ENCODE peak calls at places on chromosomes 7 and 10, in five cellular contexts. One of them, this sample, is unnamed.

GRCh38 chr7:99098824-99099498 is 44.9 kb downstream of the SMURF1 start:
- DNase-seq in Caco-2: peak
- DNase-seq in BJ: no peak
- DNase-seq in AG09309: no peak
- DNase-seq in pancreas: no peak
- DNase-seq in this sample: peak

GRCh38 chr10:124236818-124237217 is 143.4 kb upstream of the CHST15 start:
- DNase-seq in Caco-2: no peak
- DNase-seq in BJ: no peak
- DNase-seq in AG09309: no peak
- DNase-seq in pancreas: no peak
- DNase-seq in this sample: no peak

GRCh38 chr7:136925556-136925955 is 57.1 kb downstream of the CHRM2 start:
- DNase-seq in Caco-2: no peak
- DNase-seq in BJ: no peak
- DNase-seq in AG09309: no peak
- DNase-seq in pancreas: no peak
- DNase-seq in this sample: no peak

GRCh38 chr7:18866359-18867036 is 250.9 kb downstream of the TWIST1 start:
- DNase-seq in Caco-2: no peak
- DNase-seq in BJ: peak
- DNase-seq in AG09309: peak
- DNase-seq in pancreas: peak
- DNase-seq in this sample: peak

GRCh38 chr10:62681211-62681940 is 123.1 kb upstream of the ADO start:
- DNase-seq in Caco-2: peak
- DNase-seq in BJ: no peak
- DNase-seq in AG09309: no peak
- DNase-seq in pancreas: no peak
- DNase-seq in this sample: no peak

GRCh38 chr10:6878067-6878412 is 298.0 kb upstream of the PRKCQ start:
- DNase-seq in Caco-2: no peak
- DNase-seq in BJ: no peak
- DNase-seq in AG09309: no peak
- DNase-seq in pancreas: no peak
- DNase-seq in this sample: no peak

GRCh38 chr10:107671968-107672367 is 507.5 kb upstream of the SORCS1 start:
- DNase-seq in Caco-2: no peak
- DNase-seq in BJ: no peak
- DNase-seq in AG09309: no peak
- DNase-seq in pancreas: no peak
- DNase-seq in this sample: no peak

GRCh38 chr7:6730343-6730633 is 23.5 kb upstream of the ZNF12 start:
- DNase-seq in Caco-2: no peak
- DNase-seq in BJ: no peak
- DNase-seq in AG09309: no peak
- DNase-seq in pancreas: no peak
- DNase-seq in this sample: no peak

GRCh38 chr10:29068984-29069383 is 219.9 kb upstream of the LYZL1 start:
- DNase-seq in Caco-2: no peak
- DNase-seq in BJ: no peak
- DNase-seq in AG09309: no peak
- DNase-seq in pancreas: no peak
- DNase-seq in this sample: no peak

GRCh38 chr10:30831401-30831800 is 200.3 kb downstream of the ZNF438 start:
- DNase-seq in Caco-2: no peak
- DNase-seq in BJ: no peak
- DNase-seq in AG09309: no peak
- DNase-seq in pancreas: no peak
- DNase-seq in this sample: no peak

GRCh38 chr7:134742688-134743350 is 36.6 kb upstream of the CALD1 start:
- DNase-seq in Caco-2: no peak
- DNase-seq in BJ: peak
- DNase-seq in AG09309: peak
- DNase-seq in pancreas: no peak
- DNase-seq in this sample: no peak

GRCh38 chr7:91582799-91583230 is 297.7 kb downstream of the MTERF1 start:
- DNase-seq in Caco-2: no peak
- DNase-seq in BJ: no peak
- DNase-seq in AG09309: no peak
- DNase-seq in pancreas: no peak
- DNase-seq in this sample: no peak

GRCh38 chr10:103078309-103078615 is 114.8 kb downstream of the NT5C2 start:
- DNase-seq in Caco-2: no peak
- DNase-seq in BJ: no peak
- DNase-seq in AG09309: no peak
- DNase-seq in pancreas: no peak
- DNase-seq in this sample: no peak

GRCh38 chr10:50033481-50033880 is 34.3 kb upstream of the WASHC2A start:
- DNase-seq in Caco-2: no peak
- DNase-seq in BJ: no peak
- DNase-seq in AG09309: peak
- DNase-seq in pancreas: no peak
- DNase-seq in this sample: no peak

GRCh38 chr10:83606275-83606674 is 533.0 kb upstream of the GHITM start:
- DNase-seq in Caco-2: no peak
- DNase-seq in BJ: no peak
- DNase-seq in AG09309: no peak
- DNase-seq in pancreas: no peak
- DNase-seq in this sample: no peak

GRCh38 chr10:30207485-30208052 is 141.5 kb downstream of the MTPAP start:
- DNase-seq in Caco-2: no peak
- DNase-seq in BJ: no peak
- DNase-seq in AG09309: no peak
- DNase-seq in pancreas: no peak
- DNase-seq in this sample: no peak

GRCh38 chr7:114922652-114923402 is 933 bp downstream of the MDFIC start:
- DNase-seq in Caco-2: peak
- DNase-seq in BJ: no peak
- DNase-seq in AG09309: no peak
- DNase-seq in pancreas: peak
- DNase-seq in this sample: no peak

GRCh38 chr7:150962743-150963399 is 15.2 kb downstream of the KCNH2 start:
- DNase-seq in Caco-2: peak
- DNase-seq in BJ: no peak
- DNase-seq in AG09309: no peak
- DNase-seq in pancreas: no peak
- DNase-seq in this sample: no peak

GRCh38 chr7:4633012-4633411 is 49.1 kb upstream of the FOXK1 start:
- DNase-seq in Caco-2: no peak
- DNase-seq in BJ: no peak
- DNase-seq in AG09309: no peak
- DNase-seq in pancreas: no peak
- DNase-seq in this sample: no peak

GRCh38 chr7:30379131-30379530 is 94.7 kb downstream of the ZNRF2 start:
- DNase-seq in Caco-2: no peak
- DNase-seq in BJ: no peak
- DNase-seq in AG09309: peak
- DNase-seq in pancreas: no peak
- DNase-seq in this sample: no peak

GRCh38 chr10:97005349-97005748 is 173.3 kb downstream of the LCOR start:
- DNase-seq in Caco-2: no peak
- DNase-seq in BJ: no peak
- DNase-seq in AG09309: no peak
- DNase-seq in pancreas: no peak
- DNase-seq in this sample: no peak

DNA sequence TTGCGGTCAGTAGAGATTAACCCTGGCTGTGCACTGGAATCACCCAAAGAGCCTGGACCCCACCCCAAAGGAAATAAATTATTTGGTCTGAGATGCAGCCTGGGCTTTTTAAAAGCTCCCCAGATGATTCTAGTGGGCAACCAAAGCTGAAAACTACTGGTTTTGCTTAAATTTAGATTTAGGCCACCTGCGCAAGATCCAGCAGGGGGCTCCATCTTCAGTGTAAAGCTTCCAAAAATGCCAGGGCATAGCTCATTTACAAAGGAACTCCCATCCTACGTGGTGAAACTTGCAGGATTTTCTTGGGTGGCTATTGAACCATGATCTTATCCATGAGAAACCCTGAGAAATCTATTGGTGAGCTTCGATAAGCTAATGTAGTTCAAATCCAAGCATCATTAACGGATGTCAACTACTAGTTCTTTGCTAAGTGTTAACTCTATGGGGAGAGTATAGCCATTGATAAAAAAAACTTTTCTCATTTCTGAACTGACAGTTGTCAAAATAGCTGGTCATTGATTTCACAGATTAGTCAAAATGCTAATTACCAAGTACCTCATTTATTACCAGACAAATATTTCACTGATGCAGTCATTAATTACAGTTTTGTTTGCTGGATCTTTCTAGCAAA is 315.3 kb downstream of the LHFPL3 start:
- DNase-seq in Caco-2: peak
- DNase-seq in BJ: no peak
- DNase-seq in AG09309: no peak
- DNase-seq in pancreas: no peak
- DNase-seq in this sample: no peak
- TF ChIP-seq CTCF in Caco-2: peak
- TF ChIP-seq CTCF in BJ: peak
- TF ChIP-seq CTCF in AG09309: peak
- TF ChIP-seq CTCF in pancreas: no peak
- TF ChIP-seq CTCF in this sample: peak

DNA sequence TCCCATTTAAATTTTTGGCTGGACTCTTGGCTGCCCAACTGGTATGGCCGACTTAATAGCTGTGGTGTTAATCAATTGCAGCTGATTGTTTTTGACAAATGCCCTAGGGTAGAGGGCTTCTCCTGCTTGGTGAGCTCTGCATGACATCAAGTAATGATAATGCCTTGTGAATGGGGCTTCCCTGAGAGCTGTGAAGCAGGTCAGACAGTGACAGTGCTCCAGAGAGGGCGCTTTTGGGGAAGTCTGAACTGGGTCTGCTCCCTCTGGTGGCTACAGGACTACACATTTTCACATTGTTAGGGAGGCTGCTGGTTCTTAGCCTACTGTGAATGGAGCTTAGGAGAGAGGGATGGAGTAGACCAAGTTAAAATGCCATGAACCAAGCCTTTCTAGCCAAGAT is 98.8 kb downstream of the SDK1 start:
- DNase-seq in Caco-2: peak
- DNase-seq in BJ: no peak
- DNase-seq in AG09309: no peak
- DNase-seq in pancreas: no peak
- DNase-seq in this sample: no peak
- TF ChIP-seq CTCF in Caco-2: peak
- TF ChIP-seq CTCF in BJ: no peak
- TF ChIP-seq CTCF in AG09309: no peak
- TF ChIP-seq CTCF in pancreas: no peak
- TF ChIP-seq CTCF in this sample: peak

GRCh38 chr7:128863433-128863989 is 855 bp downstream of the ATP6V1F start:
- DNase-seq in Caco-2: peak
- DNase-seq in BJ: no peak
- DNase-seq in AG09309: no peak
- DNase-seq in pancreas: no peak
- DNase-seq in this sample: no peak
- TF ChIP-seq CTCF in Caco-2: peak
- TF ChIP-seq CTCF in BJ: peak
- TF ChIP-seq CTCF in AG09309: peak
- TF ChIP-seq CTCF in pancreas: no peak
- TF ChIP-seq CTCF in this sample: peak

GRCh38 chr7:36784991-36785940 is 61.0 kb upstream of the AOAH start:
- DNase-seq in Caco-2: no peak
- DNase-seq in BJ: no peak
- DNase-seq in AG09309: no peak
- DNase-seq in pancreas: peak
- DNase-seq in this sample: no peak
- TF ChIP-seq CTCF in Caco-2: no peak
- TF ChIP-seq CTCF in BJ: no peak
- TF ChIP-seq CTCF in AG09309: no peak
- TF ChIP-seq CTCF in pancreas: no peak
- TF ChIP-seq CTCF in this sample: no peak

This sample was measured in epithelial cell of proximal tubule.